ENCODE peak calls at places on chromosome 21, in eight cellular contexts. W is testis, P is adrenal gland, O is IMR-90, J is GM23338, Z is left lung, D is heart right ventricle, T is ovary. C is an unnamed sample.
A peak's percentile ranks its signal among the peaks of the same experiment; 100 is the strongest.

GRCh38 chr21:29231781-29232548 is 66.8 kb upstream of the BACH1 start:
- DNase-seq in W (no peak), P (no peak), O (no peak), J (no peak), Z (no peak), D (no peak), T (no peak), C (no peak)

GRCh38 chr21:31730687-31731111 is 1.2 kb downstream of the SCAF4 start:
- DNase-seq in W (peak; percentile 40), P (no peak), O (peak; percentile 28), J (peak; percentile 97), Z (no peak), D (no peak), T (no peak), C (no peak)

GRCh38 chr21:31370281-31370892 is 26.3 kb upstream of the TIAM1 start:
- DNase-seq in W (no peak), P (no peak), O (no peak), J (no peak), Z (no peak), D (no peak), T (no peak), C (no peak)

GRCh38 chr21:45098867-45099266 is 24.5 kb downstream of the ADARB1 start:
- DNase-seq in W (no peak), P (no peak), O (no peak), J (peak; percentile 58), Z (no peak), D (no peak), T (no peak), C (no peak)

GRCh38 chr21:18443686-18444085 is 40.1 kb upstream of the TMPRSS15 start:
- DNase-seq in W (no peak), P (no peak), O (no peak), J (no peak), Z (no peak), D (no peak), T (no peak), C (no peak)

GRCh38 chr21:21559285-21560045 is 561.3 kb downstream of the NCAM2 start:
- DNase-seq in W (no peak), P (no peak), O (no peak), J (no peak), Z (no peak), D (no peak), T (no peak), C (no peak)

GRCh38 chr21:33492571-33492970 is 1.1 kb upstream of the DNAJC28 start:
- DNase-seq in W (no peak), P (no peak), O (peak; percentile 57), J (no peak), Z (no peak), D (no peak), T (no peak), C (no peak)

GRCh38 chr21:33231526-33231925 is 1.8 kb downstream of the IFNAR2 start:
- DNase-seq in W (no peak), P (no peak), O (no peak), J (no peak), Z (no peak), D (no peak), T (no peak), C (no peak)

GRCh38 chr21:28074676-28075075 is 918.0 kb downstream of the LTN1 start:
- DNase-seq in W (no peak), P (no peak), O (no peak), J (no peak), Z (no peak), D (no peak), T (no peak), C (no peak)

GRCh38 chr21:26795866-26796329 is 49.3 kb downstream of the ADAMTS1 start:
- DNase-seq in W (peak; percentile 85), P (peak; percentile 78), O (peak; percentile 100), J (no peak), Z (peak; percentile 39), D (no peak), T (peak; percentile 96), C (no peak)

GRCh38 chr21:45831991-45832740 is 149.4 kb upstream of the COL6A1 start:
- DNase-seq in W (peak; percentile 13), P (peak; percentile 28), O (peak; percentile 71), J (no peak), Z (no peak), D (no peak), T (no peak), C (no peak)

GRCh38 chr21:14071902-14072734 is 138.6 kb downstream of the LIPI start:
- DNase-seq in W (no peak), P (no peak), O (no peak), J (no peak), Z (no peak), D (no peak), T (no peak), C (no peak)

GRCh38 chr21:45414396-45415187 is 9.6 kb downstream of the COL18A1 start:
- DNase-seq in W (no peak), P (peak; percentile 6), O (no peak), J (no peak), Z (no peak), D (no peak), T (peak; percentile 30), C (no peak)

GRCh38 chr21:45157932-45158331 is 83.6 kb downstream of the ADARB1 start:
- DNase-seq in W (peak; percentile 4), P (no peak), O (no peak), J (no peak), Z (peak; percentile 11), D (no peak), T (no peak), C (no peak)

GRCh38 chr21:25929859-25930520 is 195.2 kb downstream of the GABPA start:
- DNase-seq in W (no peak), P (peak; percentile 14), O (peak; percentile 76), J (peak; percentile 38), Z (no peak), D (no peak), T (no peak), C (no peak)

GRCh38 chr21:46071082-46071481 is 26.8 kb upstream of the COL6A2 start:
- DNase-seq in W (no peak), P (no peak), O (no peak), J (no peak), Z (peak; percentile 29), D (no peak), T (no peak), C (no peak)

GRCh38 chr21:18387994-18388393 is 15.6 kb downstream of the TMPRSS15 start:
- DNase-seq in W (no peak), P (no peak), O (no peak), J (peak; percentile 19), Z (no peak), D (no peak), T (no peak), C (no peak)

GRCh38 chr21:36105327-36105842 is 29.5 kb upstream of the CBR3 start:
- DNase-seq in W (no peak), P (no peak), O (no peak), J (no peak), Z (no peak), D (no peak), T (no peak), C (no peak)
- H3K27ac ChIP-seq in W (no peak overlapping the region), P (no peak overlapping the region), O (no peak overlapping the region), J (peak overlapping the region; percentile 72), Z (no peak overlapping the region), D (no peak overlapping the region), T (no peak overlapping the region), C (no peak overlapping the region)

GRCh38 chr21:43985690-43986251 is 26.3 kb upstream of the TRAPPC10 start:
- DNase-seq in W (no peak), P (no peak), O (no peak), J (peak; percentile 70), Z (no peak), D (no peak), T (no peak), C (no peak)

GRCh38 chr21:43984905-43985689 is 27.0 kb upstream of the TRAPPC10 start:
- DNase-seq in W (no peak), P (no peak), O (peak; percentile 24), J (no peak), Z (no peak), D (no peak), T (no peak), C (no peak)

GRCh38 chr21:43987509-43987908 is 24.6 kb upstream of the TRAPPC10 start:
- DNase-seq in W (no peak), P (no peak), O (no peak), J (no peak), Z (no peak), D (no peak), T (no peak), C (no peak)

GRCh38 chr21:43988016-43988415 is 24.1 kb upstream of the TRAPPC10 start:
- DNase-seq in W (no peak), P (no peak), O (no peak), J (no peak), Z (no peak), D (no peak), T (no peak), C (no peak)

GRCh38 chr21:43986544-43987451 is 25.3 kb upstream of the TRAPPC10 start:
- DNase-seq in W (no peak), P (no peak), O (no peak), J (no peak), Z (no peak), D (no peak), T (no peak), C (no peak)
- H3K4me1 ChIP-seq in W (peaks cover 11% of the 10 kb centered on the region), P (no peaks in the 10 kb centered on the region), O (no peaks in the 10 kb centered on the region), J (no peaks in the 10 kb centered on the region), Z (no peaks in the 10 kb centered on the region), D (peaks cover 26% of the 10 kb centered on the region), T (peaks cover 12% of the 10 kb centered on the region), C (no peaks in the 10 kb centered on the region)

GRCh38 chr21:35023396-35024070 is 25.6 kb downstream of the RUNX1 start:
- DNase-seq in W (no peak), P (no peak), O (no peak), J (no peak), Z (no peak), D (no peak), T (no peak), C (no peak)
- TF ChIP-seq CTCF in W (no peak), P (no peak), O (no peak), J (no peak), Z (no peak), D (no peak), T (no peak), C (no peak)

GRCh38 chr21:38816400-38816973 is 10.8 kb downstream of the ETS2 start:
- DNase-seq in W (no peak), P (no peak), O (no peak), J (no peak), Z (no peak), D (no peak), T (no peak), C (no peak)

GRCh38 chr21:38814126-38815059 is 8.7 kb downstream of the ETS2 start:
- DNase-seq in W (no peak), P (no peak), O (no peak), J (peak; percentile 40), Z (no peak), D (no peak), T (no peak), C (no peak)

GRCh38 chr21:38813554-38813953 is 7.8 kb downstream of the ETS2 start:
- DNase-seq in W (no peak), P (no peak), O (no peak), J (no peak), Z (no peak), D (no peak), T (no peak), C (no peak)

GRCh38 chr21:38813143-38813542 is 7.4 kb downstream of the ETS2 start:
- DNase-seq in W (no peak), P (no peak), O (no peak), J (peak; percentile 62), Z (no peak), D (no peak), T (no peak), C (no peak)

DNA sequence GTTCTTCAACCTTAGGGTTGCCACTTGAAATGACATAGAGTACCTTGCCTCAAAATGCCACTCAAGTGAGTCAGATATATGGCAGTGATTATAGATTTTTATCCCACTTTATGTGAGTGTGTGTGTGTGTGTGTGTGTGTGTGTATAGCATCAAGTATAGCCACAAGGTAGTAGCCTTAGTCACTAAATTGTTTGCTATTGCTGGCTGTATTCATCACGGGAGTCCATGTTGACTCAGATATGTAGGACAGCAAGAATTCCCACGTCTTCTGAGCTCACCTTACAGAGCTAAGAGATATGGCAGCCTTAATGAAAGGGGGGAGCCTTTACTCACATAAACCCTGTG is 9.3 kb downstream of the ETS2 start:
- DNase-seq in W (no peak), P (no peak), O (peak; percentile 95), J (no peak), Z (no peak), D (no peak), T (no peak), C (no peak)
- H3K27ac ChIP-seq in W (no peak overlapping the region), P (peak overlapping the region; percentile 10), O (no peak overlapping the region), J (no peak overlapping the region), Z (peak overlapping the region; percentile 19), D (peak overlapping the region; percentile 60), T (no peak overlapping the region), C (no peak overlapping the region)